ENCODE peak calls at places on chromosomes 2 and 18, in seven cellular contexts. F is heart right ventricle, Z is lower lobe of right lung, E is body of pancreas, I is prostate gland, G is pancreas, U is kidney. M is an unnamed sample.

GRCh38 chr2:200786423-200786822 is 25.3 kb upstream of the BZW1 start:
- DNase-seq in F (no peak), Z (no peak), E (no peak), I (no peak), G (no peak), U (no peak), M (no peak)

GRCh38 chr2:151851761-151852160 is 23.5 kb upstream of the ARL5A start:
- DNase-seq in F (no peak), Z (no peak), E (no peak), I (no peak), G (no peak), U (no peak), M (no peak)

GRCh38 chr2:138078153-138078552 is 113.9 kb downstream of the HNMT start:
- DNase-seq in F (no peak), Z (no peak), E (no peak), I (no peak), G (no peak), U (no peak), M (no peak)

GRCh38 chr2:25672500-25673169 is 742 bp downstream of the DTNB start:
- DNase-seq in F (peak; percentile 49), Z (peak; percentile 80), E (peak; percentile 80), I (peak; percentile 42), G (peak; percentile 69), U (peak; percentile 88), M (peak; percentile 45)

GRCh38 chr2:173239644-173240043 is 115.0 kb upstream of the CDCA7 start:
- DNase-seq in F (no peak), Z (no peak), E (no peak), I (no peak), G (no peak), U (no peak), M (no peak)

GRCh38 chr2:199223791-199224190 is 233.9 kb downstream of the SATB2 start:
- DNase-seq in F (no peak), Z (no peak), E (no peak), I (no peak), G (no peak), U (no peak), M (no peak)

GRCh38 chr18:41391616-41392610 is 563.1 kb upstream of the PIK3C3 start:
- DNase-seq in F (peak; percentile 54), Z (peak; percentile 45), E (peak; percentile 21), I (peak; percentile 33), G (peak; percentile 17), U (peak; percentile 48), M (no peak)

GRCh38 chr2:3301001-3301400 is 76.6 kb downstream of the EIPR1 start:
- DNase-seq in F (no peak), Z (peak; percentile 3), E (no peak), I (no peak), G (no peak), U (peak; percentile 4), M (no peak)

GRCh38 chr18:41370740-41371623 is 584.1 kb upstream of the PIK3C3 start:
- DNase-seq in F (no peak), Z (no peak), E (no peak), I (no peak), G (no peak), U (peak; percentile 37), M (no peak)

GRCh38 chr2:3635171-3636008 is 22.6 kb upstream of the ALLC start:
- DNase-seq in F (no peak), Z (no peak), E (no peak), I (no peak), G (no peak), U (peak; percentile 47), M (no peak)

GRCh38 chr2:36493221-36493620 is 104.7 kb downstream of the FEZ2 start:
- DNase-seq in F (no peak), Z (no peak), E (no peak), I (no peak), G (no peak), U (no peak), M (no peak)

GRCh38 chr2:236970656-236971010 is 115.1 kb upstream of the COPS8 start:
- DNase-seq in F (no peak), Z (no peak), E (no peak), I (no peak), G (no peak), U (no peak), M (no peak)

GRCh38 chr2:224190871-224191270 is 151.8 kb upstream of the SERPINE2 start:
- DNase-seq in F (no peak), Z (no peak), E (no peak), I (no peak), G (no peak), U (no peak), M (no peak)

DNA sequence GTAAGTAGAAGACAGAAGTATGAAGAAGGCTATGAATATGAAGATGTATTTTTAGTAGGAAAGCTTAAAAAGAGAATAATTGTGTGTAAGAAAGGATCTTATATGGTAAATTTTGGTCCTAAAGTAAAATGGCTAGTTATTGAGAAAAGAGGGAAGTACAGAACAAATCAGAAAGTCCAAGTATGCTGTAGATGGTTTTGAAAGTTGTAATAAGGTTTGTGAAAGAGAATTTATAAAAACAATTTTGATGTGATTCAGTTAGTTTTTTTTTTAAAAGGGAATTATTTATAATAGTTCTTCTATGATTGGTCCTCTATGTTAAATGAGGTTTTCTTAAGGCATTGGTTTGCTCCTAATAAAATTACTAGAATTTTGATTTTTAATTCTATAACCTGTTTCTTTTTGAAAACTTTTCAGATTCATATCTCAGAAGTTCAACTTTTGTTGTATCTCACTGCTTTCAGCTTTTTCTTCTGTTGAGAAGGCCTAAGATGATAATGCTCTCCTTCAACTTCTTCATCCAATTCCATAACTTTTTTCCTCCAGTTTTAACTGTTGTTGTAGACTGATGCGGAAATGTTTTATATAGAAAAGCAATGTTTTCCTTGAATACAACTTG is 322.7 kb downstream of the NOL4 start:
- DNase-seq in F (no peak), Z (no peak), E (no peak), I (no peak), G (no peak), U (no peak), M (no peak)
- H3K9me3 ChIP-seq in F (peaks cover 50% of the 10 kb centered on the region), Z (no peaks in the 10 kb centered on the region), E (no peaks in the 10 kb centered on the region), I (no peaks in the 10 kb centered on the region), G (no peaks in the 10 kb centered on the region), U (no peaks in the 10 kb centered on the region), M (peaks cover 39% of the 10 kb centered on the region)

GRCh38 chr2:54880428-54880827 is 157.0 kb downstream of the EML6 start:
- DNase-seq in F (no peak), Z (no peak), E (no peak), I (no peak), G (no peak), U (no peak), M (no peak)

GRCh38 chr2:54881759-54882158 is 158.3 kb downstream of the EML6 start:
- DNase-seq in F (no peak), Z (no peak), E (no peak), I (no peak), G (no peak), U (no peak), M (no peak)

GRCh38 chr2:54878182-54878581 is 154.7 kb downstream of the EML6 start:
- DNase-seq in F (no peak), Z (no peak), E (no peak), I (no peak), G (peak; percentile 15), U (no peak), M (no peak)

GRCh38 chr2:54879037-54879436 is 155.6 kb downstream of the EML6 start:
- DNase-seq in F (no peak), Z (no peak), E (no peak), I (no peak), G (no peak), U (no peak), M (no peak)

DNA sequence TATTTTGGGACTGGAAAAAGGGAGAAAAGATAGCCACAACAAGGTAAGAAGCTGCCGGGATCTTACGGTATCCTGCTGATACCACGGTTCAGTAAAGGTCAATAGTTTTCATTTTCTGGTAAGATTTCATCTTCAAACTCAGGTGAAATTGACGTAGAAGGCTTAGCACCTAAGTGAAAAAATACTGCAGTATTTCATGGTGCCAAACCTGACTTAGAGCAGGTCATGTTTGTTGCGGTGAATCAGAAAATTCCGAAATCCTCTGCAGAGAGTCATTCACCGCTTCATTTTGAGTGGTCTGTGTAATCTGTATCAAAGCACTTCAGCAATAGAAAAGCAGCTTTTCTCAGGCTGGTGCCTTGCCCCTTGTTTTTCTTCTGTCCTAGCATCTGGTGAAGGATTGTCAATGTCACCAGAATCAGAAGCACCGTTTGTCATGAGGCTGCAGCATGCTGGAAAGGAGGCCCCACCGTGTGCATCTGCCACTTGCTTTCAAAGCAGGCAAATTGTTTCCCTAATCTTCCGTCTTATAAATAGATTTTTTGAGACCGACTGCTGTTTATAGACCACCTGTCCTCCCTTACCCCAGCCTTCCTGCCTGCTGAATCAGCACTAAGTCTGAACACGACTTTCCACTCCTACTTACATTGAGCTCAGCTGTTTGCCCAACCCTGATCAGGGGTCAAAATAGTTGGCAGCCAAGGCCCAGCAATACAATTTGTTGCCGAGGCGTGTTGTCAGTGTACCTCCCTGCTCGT is 156.3 kb downstream of the EML6 start:
- DNase-seq in F (no peak), Z (no peak), E (no peak), I (no peak), G (no peak), U (no peak), M (no peak)
- H3K9me3 ChIP-seq in F (no peaks in the 10 kb centered on the region), Z (no peaks in the 10 kb centered on the region), E (no peaks in the 10 kb centered on the region), I (no peaks in the 10 kb centered on the region), G (no peaks in the 10 kb centered on the region), U (no peaks in the 10 kb centered on the region), M (no peaks in the 10 kb centered on the region)

DNA sequence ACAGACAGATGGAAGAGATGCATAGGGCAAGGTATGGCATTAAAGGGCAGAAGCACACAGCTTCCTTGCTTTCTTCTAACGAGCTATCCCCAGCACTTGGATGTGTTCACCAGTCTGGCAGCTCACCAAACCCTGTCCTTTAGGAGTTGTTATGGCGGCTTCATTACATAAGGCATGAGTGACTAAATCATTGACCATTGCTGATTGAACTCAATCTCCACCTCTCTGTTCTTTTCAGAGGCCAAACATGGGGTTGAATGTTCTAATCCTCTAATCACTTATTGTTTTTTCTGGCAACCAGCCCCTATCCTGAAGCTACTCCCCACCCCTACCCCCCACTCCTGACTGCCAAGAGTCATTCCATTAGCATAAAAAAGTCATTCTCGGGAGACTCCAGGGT is 301.8 kb downstream of the XIRP2 start:
- DNase-seq in F (no peak), Z (no peak), E (peak; percentile 64), I (no peak), G (peak; percentile 42), U (no peak), M (peak; percentile 19)
- H3K9me3 ChIP-seq in F (no peaks in the 10 kb centered on the region), Z (no peaks in the 10 kb centered on the region), E (no peaks in the 10 kb centered on the region), I (no peaks in the 10 kb centered on the region), G (no peaks in the 10 kb centered on the region), U (no peaks in the 10 kb centered on the region), M (no peaks in the 10 kb centered on the region)

GRCh38 chr2:170905864-170906263 is 23.2 kb upstream of the GORASP2 start:
- DNase-seq in F (no peak), Z (no peak), E (no peak), I (no peak), G (no peak), U (no peak), M (no peak)

GRCh38 chr2:170917219-170917851 is 11.7 kb upstream of the GORASP2 start:
- DNase-seq in F (no peak), Z (no peak), E (no peak), I (no peak), G (no peak), U (no peak), M (no peak)

DNA sequence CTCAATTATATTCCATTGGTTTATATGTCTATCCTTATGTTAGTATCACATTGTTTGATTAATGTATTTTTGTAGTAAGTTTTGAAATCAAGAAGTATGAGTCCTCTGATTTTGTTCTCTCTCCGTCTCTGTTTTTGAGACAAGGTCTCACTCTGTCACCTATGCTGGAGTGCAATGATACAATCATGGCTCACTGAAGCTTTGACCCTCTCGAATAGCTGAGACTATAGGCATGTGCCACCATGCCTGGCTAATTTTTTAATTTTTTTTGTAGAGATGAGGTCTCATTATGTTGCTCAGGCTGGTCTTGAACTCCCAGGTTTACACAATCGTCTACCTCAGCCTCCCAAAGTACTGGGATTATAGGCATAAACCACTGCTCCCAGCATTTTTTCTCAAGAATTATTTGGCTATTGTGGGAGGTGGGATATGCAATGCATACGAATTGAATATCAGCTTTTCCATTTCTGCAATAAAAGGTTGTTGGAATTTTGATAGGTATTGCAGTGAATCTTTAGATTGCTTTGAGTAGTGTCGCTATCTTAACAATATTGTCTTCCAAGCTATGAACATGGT is 17.7 kb upstream of the GORASP2 start:
- DNase-seq in F (no peak), Z (no peak), E (no peak), I (no peak), G (no peak), U (no peak), M (no peak)
- H3K9me3 ChIP-seq in F (peaks cover 88% of the 10 kb centered on the region), Z (peaks cover 47% of the 10 kb centered on the region), E (no peaks in the 10 kb centered on the region), I (no peaks in the 10 kb centered on the region), G (no peaks in the 10 kb centered on the region), U (peaks cover 7% of the 10 kb centered on the region), M (peaks cover 86% of the 10 kb centered on the region)